ENCODE peak calls at places on chromosomes 5 and 9, in six cellular contexts. A is foreskin fibroblast, G is endothelial cell, Q is GM12864, S is lung, Y is adrenal gland. I is an unnamed sample.

GRCh38 chr9:78064075-78064474 is 32.5 kb upstream of the GNAQ start:
- DNase-seq in Y (no peak), Q (no peak), A (no peak), S (no peak), G (no peak), I (no peak)

GRCh38 chr5:142059304-142059940 is 46.6 kb upstream of the GNPDA1 start:
- DNase-seq in Q (no peak), Y (peak; percentile 74), S (no peak), G (no peak), A (peak; percentile 57), I (no peak)

GRCh38 chr5:175848676-175849075 is 22.7 kb upstream of the CPLX2 start:
- DNase-seq in G (no peak), Q (no peak), Y (no peak), A (no peak), S (no peak), I (no peak)

GRCh38 chr9:115944166-115944948 is 209.2 kb upstream of the PAPPA start:
- DNase-seq in S (peak; percentile 70), Y (peak; percentile 69), A (peak; percentile 100), Q (no peak), G (no peak), I (no peak)

GRCh38 chr5:177486256-177486655 is 11.1 kb downstream of the PDLIM7 start:
- DNase-seq in Q (no peak), S (no peak), Y (no peak), A (no peak), G (no peak), I (no peak)

GRCh38 chr5:67095346-67095871 is 101.2 kb downstream of the CD180 start:
- DNase-seq in Q (no peak), S (peak; percentile 48), G (no peak), A (peak; percentile 20), Y (peak; percentile 66), I (no peak)

GRCh38 chr9:132857031-132857430 is 21.1 kb downstream of the AK8 start:
- DNase-seq in G (no peak), A (peak; percentile 36), Y (peak; percentile 74), S (peak; percentile 40), Q (no peak), I (no peak)

GRCh38 chr9:34501889-34502425 is 20.8 kb downstream of the ENHO start:
- DNase-seq in Q (no peak), S (peak; percentile 75), A (peak; percentile 6), G (no peak), Y (no peak), I (no peak)

GRCh38 chr9:20872340-20872977 is 159.0 kb downstream of the HACD4 start:
- DNase-seq in S (no peak), A (peak; percentile 62), Y (no peak), Q (no peak), G (no peak), I (no peak)

GRCh38 chr5:83718195-83718825 is 2.3 kb downstream of the HAPLN1 start:
- DNase-seq in Y (peak; percentile 28), Q (peak; percentile 26), G (peak; percentile 48), A (peak; percentile 21), S (no peak), I (no peak)

GRCh38 chr5:110356687-110357086 is 369.8 kb downstream of the TMEM232 start:
- DNase-seq in S (no peak), Q (no peak), Y (no peak), A (no peak), G (no peak), I (no peak)

DNA sequence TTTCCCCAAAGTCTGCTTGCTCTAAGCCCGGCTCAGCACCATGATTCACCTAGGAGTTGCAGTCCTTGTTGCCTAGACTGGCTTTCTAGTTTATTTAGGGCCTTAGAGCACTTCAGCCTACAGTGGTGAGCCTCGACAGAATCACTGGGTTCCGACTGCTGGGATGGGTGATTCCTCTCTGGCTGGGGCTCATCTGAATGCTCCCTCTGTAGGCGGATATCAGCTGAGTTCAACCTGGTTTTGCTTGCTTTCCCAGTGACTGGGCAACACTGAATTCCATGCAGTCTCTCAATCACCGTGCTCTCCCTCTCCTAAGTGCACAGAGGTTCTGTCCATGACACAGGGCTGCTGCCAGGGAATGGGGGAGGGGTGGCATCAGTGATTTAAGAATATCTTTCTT is 54.1 kb downstream of the OSMR start:
- DNase-seq in S (no peak), A (no peak), Y (no peak), G (no peak), Q (no peak), I (no peak)
- TF ChIP-seq CTCF in S (no peak), A (no peak), Y (no peak), G (no peak), Q (no peak), I (no peak)

GRCh38 chr5:44390332-44390731 is 1.1 kb upstream of the FGF10 start:
- DNase-seq in Y (no peak), G (no peak), S (no peak), A (no peak), Q (no peak), I (no peak)
- TF ChIP-seq CTCF in Y (no peak), G (no peak), S (no peak), A (no peak), Q (no peak), I (no peak)

DNA sequence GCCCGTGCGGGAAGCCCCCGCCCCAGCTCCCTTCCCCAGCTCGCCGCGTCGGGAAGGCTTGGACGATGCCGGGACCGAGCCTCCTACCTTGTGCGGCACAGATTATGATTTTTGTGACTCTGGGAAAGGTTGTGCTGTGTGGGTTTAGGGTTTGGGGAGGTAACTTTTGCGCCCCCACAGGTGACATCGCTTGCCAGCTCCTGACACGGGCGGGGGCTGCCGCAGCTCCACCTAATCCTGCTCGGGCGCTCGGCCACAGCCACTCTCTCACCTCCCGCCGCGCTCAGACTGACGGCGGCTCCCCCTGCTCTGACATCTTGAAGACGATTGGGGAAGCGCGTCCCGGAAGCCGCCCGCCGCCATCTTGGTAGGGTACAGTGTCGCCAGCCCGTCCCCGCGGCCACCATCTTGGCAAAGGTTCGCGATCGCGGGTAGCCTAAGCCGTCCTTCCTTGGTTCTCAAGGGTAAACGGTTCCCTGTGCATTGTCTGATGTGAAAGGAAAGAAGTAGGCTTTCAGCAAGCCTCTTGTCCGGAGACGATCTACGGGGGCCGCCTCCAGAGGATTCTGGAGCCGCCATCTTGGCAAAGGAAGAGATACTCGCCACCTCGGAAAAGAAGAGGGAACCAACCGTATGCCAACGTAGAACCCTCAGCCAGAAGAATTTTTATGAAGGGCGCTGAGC is 1.7 kb upstream of the NR3C1 start:
- DNase-seq in Y (peak; percentile 85), G (peak; percentile 81), S (peak; percentile 87), Q (peak; percentile 67), A (peak; percentile 73), I (peak; percentile 95)
- TF ChIP-seq CTCF in Y (no peak), G (no peak), S (no peak), Q (peak; percentile 17), A (no peak), I (peak; percentile 5)

GRCh38 chr5:81212211-81212687 is 20.9 kb upstream of the CKMT2 start:
- DNase-seq in G (no peak), S (no peak), Y (no peak), Q (no peak), A (no peak), I (no peak)
- TF ChIP-seq CTCF in G (no peak), S (no peak), Y (no peak), Q (peak; percentile 22), A (no peak), I (no peak)

GRCh38 chr9:23841304-23841703 is 15.3 kb upstream of the ELAVL2 start:
- DNase-seq in S (no peak), Y (no peak), A (no peak), G (no peak), Q (no peak), I (no peak)

DNA sequence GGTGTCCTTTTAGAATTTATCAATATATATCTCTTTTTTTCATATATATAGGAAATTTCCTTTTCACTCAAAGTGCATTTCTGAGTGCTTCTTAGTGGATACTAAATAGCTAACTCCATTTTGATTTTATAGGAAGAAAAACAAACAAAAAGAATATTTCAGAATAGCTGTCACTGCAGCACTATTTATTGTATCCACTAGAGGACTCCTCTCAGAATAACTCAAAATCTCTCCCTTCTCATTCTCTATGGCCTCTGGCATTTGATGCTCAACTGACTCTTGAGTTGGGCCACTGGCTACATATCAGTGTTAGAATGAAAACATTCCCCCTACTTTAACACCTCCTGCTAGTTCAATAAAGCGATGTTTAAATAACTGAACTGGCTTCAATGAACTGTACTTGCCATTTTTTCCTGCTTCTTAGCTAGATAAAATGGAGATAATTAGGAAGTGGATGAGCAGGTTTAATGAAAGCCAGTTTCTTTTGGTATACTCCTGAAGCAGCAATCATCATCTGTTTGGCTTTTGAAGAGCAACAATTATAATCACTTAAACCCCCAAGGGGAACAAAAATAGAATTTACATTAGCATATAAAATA is 16.6 kb upstream of the ELAVL2 start:
- DNase-seq in Y (no peak), S (no peak), A (no peak), Q (no peak), G (no peak), I (no peak)
- TF ChIP-seq CTCF in Y (no peak), S (no peak), A (no peak), Q (no peak), G (peak; percentile 64), I (no peak)

GRCh38 chr9:134174526-134175290 is 10.3 kb upstream of the RNU6ATAC start:
- DNase-seq in G (no peak), Q (no peak), A (no peak), Y (no peak), S (no peak), I (peak; percentile 64)

GRCh38 chr9:134176599-134176968 is 12.2 kb upstream of the RNU6ATAC start:
- DNase-seq in Y (no peak), G (no peak), S (no peak), A (no peak), Q (no peak), I (no peak)

GRCh38 chr9:134177186-134177585 is 12.8 kb upstream of the RNU6ATAC start:
- DNase-seq in A (no peak), S (no peak), Y (no peak), Q (no peak), G (no peak), I (no peak)

GRCh38 chr9:134175291-134175807 is 11.0 kb upstream of the RNU6ATAC start:
- DNase-seq in A (no peak), G (no peak), Y (no peak), S (no peak), Q (no peak), I (peak; percentile 92)

DNA sequence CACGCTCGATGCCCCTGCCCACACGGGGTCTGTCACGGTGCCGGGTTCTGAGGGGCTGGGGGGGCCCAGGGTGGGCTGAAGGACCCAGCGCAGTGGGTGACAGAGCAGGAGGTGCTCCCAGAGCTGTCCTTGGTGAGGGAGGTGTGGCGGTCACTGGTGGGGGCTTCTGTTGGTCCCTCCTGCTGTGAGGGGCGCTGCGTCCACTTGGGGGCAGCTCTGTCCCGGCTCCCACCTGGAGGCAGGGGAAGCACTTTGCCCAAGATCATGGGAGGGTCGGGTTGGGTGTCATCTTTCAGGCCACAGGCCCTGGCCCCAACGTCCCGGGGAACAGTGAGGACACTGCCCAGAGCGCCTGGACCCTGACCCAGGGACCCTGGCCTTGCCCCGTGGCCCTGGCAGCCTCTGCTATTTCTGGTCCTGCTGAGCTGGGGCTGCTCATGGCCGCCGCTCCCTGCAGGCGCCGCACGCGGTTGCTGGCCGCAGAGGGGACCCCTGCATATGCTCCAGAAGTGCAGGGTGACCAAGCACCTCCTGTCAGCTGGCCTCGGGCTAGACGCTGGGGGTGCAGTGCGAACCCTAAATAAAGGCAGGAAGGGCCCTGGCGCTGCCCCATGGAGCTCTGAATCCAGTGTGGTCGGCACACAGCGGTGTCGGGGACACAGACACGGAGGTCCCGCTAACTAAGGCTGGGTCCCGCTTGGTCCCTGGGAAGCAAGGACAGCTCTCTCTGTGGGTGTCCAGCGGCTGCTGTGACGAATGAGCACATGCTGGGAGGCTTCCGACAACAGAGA is 11.6 kb upstream of the RNU6ATAC start:
- DNase-seq in Y (no peak), Q (no peak), G (no peak), A (no peak), S (no peak), I (peak; percentile 87)
- TF ChIP-seq CTCF in Y (no peak), Q (no peak), G (no peak), A (no peak), S (no peak), I (peak; percentile 65)